ENCODE peak calls at places on chromosomes 5 and 9, in six cellular contexts. One of them, this sample, is unnamed.

GRCh38 chr5:83827111-83827541 is 106.5 kb upstream of the HAPLN1 start:
- DNase-seq in C1 segment of cervical spinal cord: no peak
- DNase-seq in H1: no peak
- DNase-seq in NCI-H345: no peak
- DNase-seq in AG04449: peak; percentile 34
- DNase-seq in stimulated activated CD4-positive, alpha-beta T cell treated with anti-CD3 and anti-CD28 coated beads, Interleukin-4, amount 100 ng/mL, for 24 hours: no peak
- DNase-seq in this sample: no peak

GRCh38 chr9:130013326-130013725 is 29.7 kb downstream of the FNBP1 start:
- DNase-seq in NCI-H345: no peak
- DNase-seq in H1: no peak
- DNase-seq in AG04449: no peak
- DNase-seq in stimulated activated CD4-positive, alpha-beta T cell treated with anti-CD3 and anti-CD28 coated beads, Interleukin-4, amount 100 ng/mL, for 24 hours: no peak
- DNase-seq in C1 segment of cervical spinal cord: no peak
- DNase-seq in this sample: no peak

GRCh38 chr9:96487949-96488348 is 38.0 kb downstream of the HABP4 start:
- DNase-seq in NCI-H345: no peak
- DNase-seq in stimulated activated CD4-positive, alpha-beta T cell treated with anti-CD3 and anti-CD28 coated beads, Interleukin-4, amount 100 ng/mL, for 24 hours: no peak
- DNase-seq in AG04449: no peak
- DNase-seq in H1: no peak
- DNase-seq in C1 segment of cervical spinal cord: no peak
- DNase-seq in this sample: no peak

GRCh38 chr9:85445887-85446286 is 295.9 kb downstream of the AGTPBP1 start:
- DNase-seq in stimulated activated CD4-positive, alpha-beta T cell treated with anti-CD3 and anti-CD28 coated beads, Interleukin-4, amount 100 ng/mL, for 24 hours: no peak
- DNase-seq in AG04449: no peak
- DNase-seq in C1 segment of cervical spinal cord: no peak
- DNase-seq in NCI-H345: no peak
- DNase-seq in H1: no peak
- DNase-seq in this sample: no peak

GRCh38 chr5:136963521-136963920 is 535.6 kb downstream of the SPOCK1 start:
- DNase-seq in stimulated activated CD4-positive, alpha-beta T cell treated with anti-CD3 and anti-CD28 coated beads, Interleukin-4, amount 100 ng/mL, for 24 hours: no peak
- DNase-seq in NCI-H345: no peak
- DNase-seq in AG04449: no peak
- DNase-seq in H1: no peak
- DNase-seq in C1 segment of cervical spinal cord: no peak
- DNase-seq in this sample: no peak

GRCh38 chr9:116286287-116286686 is 132.7 kb downstream of the PAPPA start:
- DNase-seq in C1 segment of cervical spinal cord: no peak
- DNase-seq in H1: peak; percentile 73
- DNase-seq in stimulated activated CD4-positive, alpha-beta T cell treated with anti-CD3 and anti-CD28 coated beads, Interleukin-4, amount 100 ng/mL, for 24 hours: no peak
- DNase-seq in NCI-H345: peak; percentile 85
- DNase-seq in AG04449: no peak
- DNase-seq in this sample: no peak

GRCh38 chr9:131986576-131986975 is 93.1 kb downstream of the MED27 start:
- DNase-seq in C1 segment of cervical spinal cord: no peak
- DNase-seq in AG04449: no peak
- DNase-seq in NCI-H345: peak; percentile 15
- DNase-seq in H1: no peak
- DNase-seq in stimulated activated CD4-positive, alpha-beta T cell treated with anti-CD3 and anti-CD28 coated beads, Interleukin-4, amount 100 ng/mL, for 24 hours: no peak
- DNase-seq in this sample: no peak

GRCh38 chr5:179882338-179882737 is 23.7 kb upstream of the MRNIP start:
- DNase-seq in H1: no peak
- DNase-seq in stimulated activated CD4-positive, alpha-beta T cell treated with anti-CD3 and anti-CD28 coated beads, Interleukin-4, amount 100 ng/mL, for 24 hours: no peak
- DNase-seq in C1 segment of cervical spinal cord: no peak
- DNase-seq in AG04449: no peak
- DNase-seq in NCI-H345: no peak
- DNase-seq in this sample: no peak

GRCh38 chr5:10301266-10301665 is 6.4 kb downstream of the CMBL start:
- DNase-seq in AG04449: no peak
- DNase-seq in C1 segment of cervical spinal cord: no peak
- DNase-seq in stimulated activated CD4-positive, alpha-beta T cell treated with anti-CD3 and anti-CD28 coated beads, Interleukin-4, amount 100 ng/mL, for 24 hours: no peak
- DNase-seq in NCI-H345: peak; percentile 66
- DNase-seq in H1: no peak
- DNase-seq in this sample: no peak

GRCh38 chr5:73654171-73654811 is 28.3 kb downstream of the ARHGEF28 start:
- DNase-seq in NCI-H345: no peak
- DNase-seq in H1: no peak
- DNase-seq in AG04449: no peak
- DNase-seq in stimulated activated CD4-positive, alpha-beta T cell treated with anti-CD3 and anti-CD28 coated beads, Interleukin-4, amount 100 ng/mL, for 24 hours: no peak
- DNase-seq in C1 segment of cervical spinal cord: no peak
- DNase-seq in this sample: no peak

GRCh38 chr5:42943931-42944631 is 96.0 kb downstream of the ANXA2R start:
- DNase-seq in C1 segment of cervical spinal cord: no peak
- DNase-seq in H1: no peak
- DNase-seq in AG04449: no peak
- DNase-seq in NCI-H345: no peak
- DNase-seq in stimulated activated CD4-positive, alpha-beta T cell treated with anti-CD3 and anti-CD28 coated beads, Interleukin-4, amount 100 ng/mL, for 24 hours: no peak
- DNase-seq in this sample: no peak

GRCh38 chr5:3163626-3164025 is 412.1 kb upstream of the IRX2 start:
- DNase-seq in AG04449: no peak
- DNase-seq in NCI-H345: no peak
- DNase-seq in H1: no peak
- DNase-seq in stimulated activated CD4-positive, alpha-beta T cell treated with anti-CD3 and anti-CD28 coated beads, Interleukin-4, amount 100 ng/mL, for 24 hours: no peak
- DNase-seq in C1 segment of cervical spinal cord: no peak
- DNase-seq in this sample: no peak

GRCh38 chr9:75229605-75230332 is 141.5 kb downstream of the OSTF1 start:
- DNase-seq in NCI-H345: no peak
- DNase-seq in AG04449: no peak
- DNase-seq in H1: no peak
- DNase-seq in stimulated activated CD4-positive, alpha-beta T cell treated with anti-CD3 and anti-CD28 coated beads, Interleukin-4, amount 100 ng/mL, for 24 hours: no peak
- DNase-seq in C1 segment of cervical spinal cord: no peak
- DNase-seq in this sample: no peak

GRCh38 chr5:63963080-63963735 is 963 bp upstream of the HTR1A start:
- DNase-seq in NCI-H345: peak; percentile 70
- DNase-seq in H1: no peak
- DNase-seq in stimulated activated CD4-positive, alpha-beta T cell treated with anti-CD3 and anti-CD28 coated beads, Interleukin-4, amount 100 ng/mL, for 24 hours: peak; percentile 19
- DNase-seq in C1 segment of cervical spinal cord: peak; percentile 12
- DNase-seq in AG04449: peak; percentile 2
- DNase-seq in this sample: peak; percentile 25

GRCh38 chr9:69035438-69036316 is at the start of gene FXN:
- DNase-seq in C1 segment of cervical spinal cord: peak; percentile 80
- DNase-seq in H1: peak; percentile 53
- DNase-seq in stimulated activated CD4-positive, alpha-beta T cell treated with anti-CD3 and anti-CD28 coated beads, Interleukin-4, amount 100 ng/mL, for 24 hours: peak; percentile 85
- DNase-seq in NCI-H345: peak; percentile 67
- DNase-seq in AG04449: no peak
- DNase-seq in this sample: peak; percentile 75

GRCh38 chr5:139138790-139139189 is 59.4 kb downstream of the SIL1 start:
- DNase-seq in C1 segment of cervical spinal cord: no peak
- DNase-seq in stimulated activated CD4-positive, alpha-beta T cell treated with anti-CD3 and anti-CD28 coated beads, Interleukin-4, amount 100 ng/mL, for 24 hours: no peak
- DNase-seq in H1: no peak
- DNase-seq in AG04449: no peak
- DNase-seq in NCI-H345: peak; percentile 87
- DNase-seq in this sample: no peak

GRCh38 chr9:78664370-78664769 is 367.4 kb downstream of the PSAT1 start:
- DNase-seq in H1: no peak
- DNase-seq in AG04449: no peak
- DNase-seq in stimulated activated CD4-positive, alpha-beta T cell treated with anti-CD3 and anti-CD28 coated beads, Interleukin-4, amount 100 ng/mL, for 24 hours: no peak
- DNase-seq in NCI-H345: no peak
- DNase-seq in C1 segment of cervical spinal cord: no peak
- DNase-seq in this sample: no peak

GRCh38 chr5:176151286-176151685 is 86.9 kb upstream of the SIMC1 start:
- DNase-seq in AG04449: peak; percentile 28
- DNase-seq in C1 segment of cervical spinal cord: no peak
- DNase-seq in H1: no peak
- DNase-seq in NCI-H345: no peak
- DNase-seq in stimulated activated CD4-positive, alpha-beta T cell treated with anti-CD3 and anti-CD28 coated beads, Interleukin-4, amount 100 ng/mL, for 24 hours: no peak
- DNase-seq in this sample: no peak